ENCODE peak calls at places on chromosomes 16 and 17, in ten cellular contexts. H, J, I, N, G, B, C, M, F and U are unnamed samples.

GRCh38 chr17:39462644-39463375 is 1.5 kb downstream of the CDK12 start:
- DNase-seq in G (peak; percentile 10), N (peak; percentile 25), F (no peak), I (peak; percentile 84), J (no peak), M (peak; percentile 9), C (no peak), H (peak; percentile 20), B (peak; percentile 9), U (peak; percentile 24)

GRCh38 chr16:56617212-56618085 is 8.1 kb upstream of the MT1E start:
- DNase-seq in I (peak; percentile 94), G (no peak), M (peak; percentile 60), C (no peak), F (no peak), H (peak; percentile 23), B (peak; percentile 81), J (peak; percentile 62), N (peak; percentile 87), U (peak; percentile 67)

GRCh38 chr17:59424331-59424730 is 92.9 kb downstream of the YPEL2 start:
- DNase-seq in F (no peak), N (no peak), J (no peak), I (no peak), C (no peak), M (no peak), G (peak; percentile 41), B (no peak), H (no peak), U (no peak)

GRCh38 chr17:6269474-6269873 is 165.4 kb downstream of the AIPL1 start:
- DNase-seq in N (no peak), H (peak; percentile 89), I (no peak), G (peak; percentile 79), C (no peak), F (no peak), M (peak; percentile 82), J (peak; percentile 53), B (peak; percentile 51), U (peak; percentile 90)

GRCh38 chr17:63649813-63650212 is 27.6 kb downstream of the MAP3K3 start:
- DNase-seq in B (no peak), I (no peak), N (no peak), H (no peak), F (no peak), M (no peak), J (no peak), G (no peak), C (no peak), U (no peak)

GRCh38 chr17:69597898-69598692 is 183.6 kb downstream of the MAP2K6 start:
- DNase-seq in F (no peak), M (no peak), B (no peak), I (no peak), J (peak; percentile 52), C (no peak), G (no peak), H (no peak), N (no peak), U (no peak)

GRCh38 chr17:21573961-21574610 is 118.2 kb upstream of the KCNJ18 start:
- DNase-seq in F (peak; percentile 33), M (no peak), I (no peak), J (peak; percentile 50), G (no peak), H (no peak), C (peak; percentile 48), B (peak; percentile 20), N (peak; percentile 57), U (no peak)

GRCh38 chr17:44614862-44615261 is 41.4 kb upstream of the MEIOC start:
- DNase-seq in N (no peak), B (no peak), H (no peak), C (no peak), F (no peak), J (no peak), I (no peak), M (no peak), G (no peak), U (no peak)

GRCh38 chr17:17570207-17570797 is 21.2 kb downstream of the PEMT start:
- DNase-seq in B (peak; percentile 12), F (no peak), J (peak; percentile 17), C (no peak), G (no peak), I (no peak), H (peak; percentile 72), M (peak; percentile 70), N (peak; percentile 64), U (peak; percentile 48)

GRCh38 chr17:76485569-76485968 is 15.7 kb downstream of the RHBDF2 start:
- DNase-seq in J (no peak), B (no peak), M (no peak), G (peak; percentile 55), C (no peak), F (no peak), I (no peak), N (no peak), H (no peak), U (no peak)

GRCh38 chr17:70313450-70313849 is 144.1 kb downstream of the KCNJ2 start:
- DNase-seq in I (no peak), B (no peak), C (peak; percentile 7), H (no peak), F (no peak), M (no peak), N (no peak), G (no peak), J (peak; percentile 69), U (no peak)

GRCh38 chr16:17125671-17126070 is 345.1 kb downstream of the XYLT1 start:
- DNase-seq in H (no peak), I (no peak), M (no peak), N (no peak), B (no peak), F (no peak), J (peak; percentile 67), C (no peak), G (no peak), U (no peak)

GRCh38 chr17:51456942-51457341 is 196.6 kb downstream of the UTP18 start:
- DNase-seq in I (no peak), N (no peak), H (no peak), C (no peak), J (no peak), M (no peak), F (no peak), G (no peak), B (no peak), U (no peak)

GRCh38 chr16:68367891-68368601 is 57.2 kb downstream of the PRMT7 start:
- DNase-seq in H (no peak), B (no peak), I (no peak), G (peak; percentile 67), M (no peak), N (peak; percentile 7), C (no peak), J (no peak), F (no peak), U (no peak)

GRCh38 chr16:68367440-68367839 is 56.6 kb downstream of the PRMT7 start:
- DNase-seq in F (no peak), C (no peak), M (no peak), I (no peak), G (no peak), H (no peak), N (peak; percentile 9), B (no peak), J (no peak), U (no peak)

GRCh38 chr16:68366062-68366461 is 55.2 kb downstream of the PRMT7 start:
- DNase-seq in N (peak; percentile 8), F (no peak), I (no peak), M (no peak), H (no peak), C (no peak), G (no peak), J (no peak), B (no peak), U (no peak)

GRCh38 chr16:68368602-68368944 is 57.8 kb downstream of the PRMT7 start:
- DNase-seq in H (no peak), J (no peak), F (no peak), M (no peak), C (no peak), G (peak; percentile 70), B (peak; percentile 68), I (no peak), N (no peak), U (no peak)

GRCh38 chr16:68367034-68367433 is 56.2 kb downstream of the PRMT7 start:
- DNase-seq in I (no peak), G (no peak), M (peak; percentile 60), F (no peak), H (peak; percentile 72), C (no peak), N (peak; percentile 24), B (peak; percentile 80), J (peak; percentile 23), U (peak; percentile 62)
- TF ChIP-seq CTCF in I (no peak), G (peak; percentile 26), M (peak; percentile 46), F (peak; percentile 48), H (peak; percentile 32), C (peak; percentile 56), N (no peak), B (peak; percentile 73), J (peak; percentile 30), U (peak; percentile 48)

GRCh38 chr16:54098247-54098646 is 188.3 kb downstream of the IRX3 start:
- DNase-seq in G (no peak), I (no peak), N (no peak), F (no peak), B (no peak), J (no peak), C (no peak), H (no peak), M (no peak), U (no peak)
- TF ChIP-seq CTCF in G (no peak), I (no peak), N (no peak), F (no peak), B (no peak), J (no peak), C (no peak), H (no peak), M (no peak), U (no peak)

GRCh38 chr17:73198201-73198929 is 5.5 kb downstream of the COG1 start:
- DNase-seq in N (no peak), G (no peak), C (no peak), F (no peak), M (no peak), I (no peak), H (no peak), J (no peak), B (no peak), U (no peak)

GRCh38 chr17:73197141-73197540 is 4.3 kb downstream of the COG1 start:
- DNase-seq in C (no peak), M (no peak), G (no peak), I (no peak), B (no peak), F (no peak), N (no peak), H (no peak), J (no peak), U (no peak)

GRCh38 chr17:73198930-73199260 is 6.0 kb downstream of the COG1 start:
- DNase-seq in B (no peak), N (no peak), F (no peak), M (no peak), J (no peak), H (no peak), G (no peak), I (no peak), C (no peak), U (no peak)

GRCh38 chr17:73194514-73195222 is 1.8 kb downstream of the COG1 start:
- DNase-seq in C (peak; percentile 23), I (no peak), H (no peak), G (no peak), N (no peak), J (peak; percentile 79), B (no peak), M (no peak), F (no peak), U (no peak)

GRCh38 chr17:73196500-73196899 is 3.6 kb downstream of the COG1 start:
- DNase-seq in C (peak; percentile 4), H (peak; percentile 57), J (peak; percentile 42), I (no peak), M (peak; percentile 57), F (no peak), B (no peak), G (no peak), N (peak; percentile 65), U (peak; percentile 33)
- TF ChIP-seq CTCF in C (peak; percentile 58), H (peak; percentile 58), J (peak; percentile 52), I (no peak), M (peak; percentile 35), F (peak; percentile 28), B (no peak), G (no peak), N (no peak), U (peak; percentile 31)

GRCh38 chr17:14331200-14331981 is 30.5 kb downstream of the HS3ST3B1 start:
- DNase-seq in N (no peak), M (no peak), C (no peak), B (no peak), J (no peak), F (no peak), H (no peak), I (peak; percentile 40), G (no peak), U (no peak)
- TF ChIP-seq CTCF in N (no peak), M (no peak), C (no peak), B (no peak), J (no peak), F (no peak), H (no peak), I (no peak), G (no peak), U (no peak)